ENCODE peak calls at places on chromosome 17, in seven cellular contexts. T, O, C, V, D, R and F are unnamed samples.

GRCh38 chr17:78421534-78422266 is 43.3 kb downstream of the PGS1 start:
- DNase-seq in T (no peak), C (peak), D (no peak), V (peak), R (peak), O (peak), F (no peak)

GRCh38 chr17:4881761-4882555 is 17.4 kb upstream of the C17orf107 start:
- DNase-seq in V (peak), D (no peak), O (peak), R (no peak), T (no peak), C (peak), F (no peak)

GRCh38 chr17:47736501-47737211 is 3.6 kb downstream of the TBX21 start:
- DNase-seq in R (no peak), C (no peak), V (no peak), T (peak), O (no peak), D (peak), F (no peak)

GRCh38 chr17:60652484-60653247 is 25.0 kb upstream of the BCAS3 start:
- DNase-seq in D (no peak), R (peak), C (no peak), V (no peak), T (no peak), O (no peak), F (no peak)

GRCh38 chr17:17398188-17398927 is 78.4 kb upstream of the MED9 start:
- DNase-seq in V (no peak), T (no peak), D (peak), R (no peak), C (no peak), O (no peak), F (no peak)

GRCh38 chr17:66925811-66926500 is 38.6 kb upstream of the CACNG4 start:
- DNase-seq in D (no peak), O (no peak), T (no peak), C (no peak), R (no peak), V (no peak), F (no peak)

GRCh38 chr17:75561927-75562603 is 25.5 kb upstream of the MYO15B start:
- DNase-seq in D (no peak), C (no peak), V (peak), O (no peak), R (no peak), T (no peak), F (no peak)

GRCh38 chr17:16214190-16215001 is 938 bp downstream of the NCOR1 start:
- DNase-seq in T (no peak), R (no peak), C (no peak), O (no peak), V (peak), D (no peak), F (no peak)

GRCh38 chr17:32253117-32253611 is 12.5 kb upstream of the RHBDL3 start:
- DNase-seq in R (no peak), T (peak), D (peak), V (peak), O (peak), C (peak), F (no peak)

GRCh38 chr17:8147141-8147804 is 4.9 kb downstream of the PER1 start:
- DNase-seq in D (no peak), O (no peak), V (no peak), T (no peak), C (no peak), R (no peak), F (no peak)

GRCh38 chr17:17669851-17670232 is 11.4 kb upstream of the RAI1 start:
- DNase-seq in V (no peak), O (no peak), C (no peak), T (no peak), D (no peak), R (no peak), F (no peak)

GRCh38 chr17:45316271-45317112 is at the start of gene MAP3K14:
- DNase-seq in D (peak), O (no peak), C (peak), V (peak), T (peak), R (no peak), F (no peak)

GRCh38 chr17:79340771-79341528 is 266.3 kb downstream of the ENGASE start:
- DNase-seq in R (peak), C (no peak), T (no peak), V (no peak), D (no peak), O (no peak), F (no peak)

GRCh38 chr17:55546481-55546880 is 35.2 kb upstream of the SMIM36 start:
- DNase-seq in R (no peak), C (no peak), D (no peak), V (no peak), O (no peak), T (no peak), F (no peak)

GRCh38 chr17:72472116-72472515 is 351.3 kb downstream of the SOX9 start:
- DNase-seq in T (no peak), D (no peak), V (no peak), C (no peak), O (no peak), R (no peak), F (no peak)

GRCh38 chr17:7478276-7479138 is 924 bp downstream of the ZBTB4 start:
- DNase-seq in D (no peak), V (peak), C (peak), R (no peak), O (no peak), T (no peak), F (no peak)

GRCh38 chr17:3925684-3926537 is 9.6 kb upstream of the P2RX1 start:
- DNase-seq in D (no peak), V (no peak), C (no peak), T (no peak), R (no peak), O (no peak), F (no peak)

GRCh38 chr17:71757156-71757555 is 363.7 kb upstream of the SOX9 start:
- DNase-seq in R (no peak), D (no peak), C (no peak), V (no peak), T (no peak), O (no peak), F (no peak)

GRCh38 chr17:70655179-70655578 is 485.8 kb downstream of the KCNJ2 start:
- DNase-seq in T (no peak), C (no peak), O (no peak), V (no peak), D (no peak), R (no peak), F (no peak)

GRCh38 chr17:42754782-42755181 is 6.2 kb upstream of the RAMP2 start:
- DNase-seq in C (peak), D (peak), R (no peak), V (peak), T (no peak), O (no peak), F (no peak)

GRCh38 chr17:49779730-49780220 is 8.7 kb upstream of the KAT7 start:
- DNase-seq in T (no peak), V (peak), R (no peak), O (peak), D (no peak), C (peak), F (no peak)

GRCh38 chr17:79627766-79628690 is 17.2 kb upstream of the RBFOX3 start:
- DNase-seq in O (no peak), T (peak), D (peak), C (no peak), R (no peak), V (no peak), F (peak)

GRCh38 chr17:21817791-21818364 is 125.6 kb downstream of the KCNJ18 start:
- DNase-seq in O (no peak), D (no peak), R (no peak), V (no peak), C (no peak), T (no peak), F (no peak)

GRCh38 chr17:15398291-15398690 is 56.9 kb upstream of the TEKT3 start:
- DNase-seq in R (no peak), T (no peak), V (peak), D (no peak), C (no peak), O (no peak), F (no peak)

GRCh38 chr17:79201536-79202227 is 127.1 kb downstream of the ENGASE start:
- DNase-seq in C (peak), V (peak), R (no peak), D (no peak), T (no peak), O (peak), F (no peak)

GRCh38 chr17:15039366-15039765 is 225.8 kb downstream of the PMP22 start:
- DNase-seq in O (no peak), C (peak), R (no peak), V (peak), T (no peak), D (no peak), F (no peak)

GRCh38 chr17:77375526-77375916 is 234.8 kb downstream of the SEC14L1 start:
- DNase-seq in O (no peak), V (no peak), R (no peak), D (no peak), C (no peak), T (no peak), F (no peak)
- H3K27ac ChIP-seq in O (peak), V (no peak), R (no peak), D (peak), C (peak), T (peak), F (peak)

GRCh38 chr17:57262557-57262956 is 6.2 kb downstream of the MSI2 start:
- DNase-seq in R (no peak), V (no peak), C (no peak), T (no peak), D (no peak), O (no peak), F (no peak)

GRCh38 chr17:57268176-57268575 is 11.9 kb downstream of the MSI2 start:
- DNase-seq in T (peak), O (no peak), D (no peak), R (no peak), C (no peak), V (no peak), F (no peak)

GRCh38 chr17:57266842-57267241 is 10.5 kb downstream of the MSI2 start:
- DNase-seq in R (no peak), D (no peak), C (no peak), V (no peak), O (no peak), T (no peak), F (no peak)

GRCh38 chr17:57264250-57264649 is 7.9 kb downstream of the MSI2 start:
- DNase-seq in D (no peak), V (no peak), R (no peak), C (no peak), O (no peak), T (no peak), F (no peak)

GRCh38 chr17:57264776-57265175 is 8.5 kb downstream of the MSI2 start:
- DNase-seq in O (no peak), D (no peak), R (no peak), T (no peak), C (peak), V (no peak), F (no peak)
- H3K27ac ChIP-seq in O (no peak), D (no peak), R (no peak), T (no peak), C (no peak), V (no peak), F (no peak)

GRCh38 chr17:38893612-38894011 is 23.8 kb downstream of the LASP1 start:
- DNase-seq in D (no peak), T (no peak), C (no peak), V (no peak), R (no peak), O (peak), F (no peak)
- H3K27ac ChIP-seq in D (peak), T (peak), C (peak), V (no peak), R (no peak), O (no peak), F (peak)

GRCh38 chr17:40540448-40540847 is 24.8 kb downstream of the CCR7 start:
- DNase-seq in C (no peak), T (no peak), R (no peak), D (no peak), O (no peak), V (no peak), F (no peak)

GRCh38 chr17:40541873-40542561 is 23.3 kb downstream of the CCR7 start:
- DNase-seq in O (no peak), R (no peak), D (no peak), T (no peak), C (no peak), V (no peak), F (peak)

GRCh38 chr17:40542562-40543411 is 22.5 kb downstream of the CCR7 start:
- DNase-seq in D (peak), T (peak), C (peak), O (peak), V (no peak), R (no peak), F (peak)

GRCh38 chr17:40539711-40540411 is 25.4 kb downstream of the CCR7 start:
- DNase-seq in R (no peak), C (no peak), O (no peak), V (no peak), D (no peak), T (no peak), F (no peak)

GRCh38 chr17:40541060-40541872 is 24.0 kb downstream of the CCR7 start:
- DNase-seq in T (no peak), O (no peak), V (no peak), C (no peak), D (no peak), R (no peak), F (no peak)
- H3K27ac ChIP-seq in T (peak), O (peak), V (no peak), C (peak), D (peak), R (peak), F (peak)

DNA sequence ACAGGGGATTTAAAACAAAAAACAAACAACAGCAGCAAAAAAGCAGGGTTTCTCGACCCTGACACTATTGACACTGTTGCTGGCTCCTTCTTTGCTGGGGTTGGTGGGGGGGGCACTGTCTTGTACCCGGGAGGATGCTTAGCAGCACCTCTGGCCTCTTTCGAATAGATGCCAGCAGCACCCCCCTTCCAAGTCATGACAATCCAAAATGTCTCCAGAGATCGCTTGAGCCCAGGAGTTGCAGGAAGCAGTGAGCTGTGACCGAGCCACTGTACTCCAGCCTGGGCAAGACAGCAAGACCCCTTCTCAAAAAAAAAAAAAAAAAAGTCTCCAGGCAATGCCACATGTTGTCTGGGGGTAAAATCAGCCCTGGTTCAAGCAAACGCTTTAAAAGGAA is 20.3 kb downstream of the SERPINF1 start:
- DNase-seq in O (no peak), V (no peak), D (no peak), T (no peak), R (no peak), C (no peak), F (no peak)
- H3K27ac ChIP-seq in O (no peak), V (no peak), D (peak), T (peak), R (no peak), C (peak), F (peak)

GRCh38 chr17:74426551-74427047 is 5.3 kb upstream of the GPRC5C start:
- DNase-seq in R (no peak), O (no peak), T (no peak), C (no peak), D (no peak), V (no peak), F (no peak)
- H3K27ac ChIP-seq in R (no peak), O (no peak), T (peak), C (peak), D (peak), V (no peak), F (no peak)

DNA sequence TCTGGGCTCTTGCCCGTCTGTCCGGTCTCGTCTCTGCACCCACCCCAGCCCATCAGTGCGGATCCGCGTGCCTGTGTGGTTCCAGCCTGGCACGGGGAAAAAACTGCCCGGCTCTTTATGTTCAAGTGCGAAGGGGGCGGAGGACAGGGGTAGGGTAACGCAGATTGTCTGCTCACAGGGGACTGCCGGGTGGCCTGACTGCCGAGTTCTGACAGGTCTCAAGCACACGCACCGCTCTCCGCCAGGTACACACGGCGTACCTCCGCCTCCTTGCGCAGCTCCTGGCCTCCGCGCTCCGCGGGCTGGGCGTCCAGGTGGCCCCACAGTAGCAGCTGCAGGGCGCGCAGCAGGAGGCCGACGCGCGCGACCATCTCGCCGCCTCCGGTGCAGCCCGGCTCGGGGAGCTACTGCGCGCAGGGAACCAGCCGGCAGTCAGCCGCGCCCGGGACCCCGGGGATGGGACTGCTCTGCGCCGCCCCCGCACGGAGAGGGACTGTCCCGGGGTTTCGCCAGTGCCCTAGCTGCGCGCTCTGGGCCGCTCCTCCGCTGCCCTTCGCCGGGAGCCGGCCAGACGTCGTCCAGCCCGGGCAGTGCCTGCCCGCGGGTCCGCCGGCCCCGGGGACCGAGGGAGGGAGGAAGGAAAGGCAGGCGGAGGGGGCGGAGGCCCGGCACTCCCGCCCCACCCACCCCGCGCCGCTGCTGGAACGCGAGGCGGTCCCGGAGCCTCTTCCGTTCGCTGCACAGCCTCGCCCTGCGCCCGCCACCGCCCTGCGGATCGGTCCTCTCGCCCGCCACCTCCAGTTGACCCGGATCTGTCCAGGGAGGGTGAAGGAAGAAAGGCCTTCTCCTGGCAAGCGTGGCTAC is at the start of gene MMP28:
- DNase-seq in O (no peak), T (peak), C (peak), V (peak), R (no peak), D (no peak), F (peak)
- H3K27ac ChIP-seq in O (no peak), T (peak), C (peak), V (no peak), R (no peak), D (no peak), F (peak)

GRCh38 chr17:40219073-40219860 is at the start of gene WIPF2:
- DNase-seq in R (peak), O (peak), V (peak), C (peak), T (peak), D (peak), F (peak)

GRCh38 chr17:40218740-40219072 is 398 bp upstream of the WIPF2 start:
- DNase-seq in V (peak), C (peak), R (peak), T (peak), O (peak), D (peak), F (no peak)

GRCh38 chr17:40225151-40225550 is 6.0 kb downstream of the WIPF2 start:
- DNase-seq in O (no peak), T (no peak), C (no peak), R (no peak), V (no peak), D (no peak), F (no peak)

DNA sequence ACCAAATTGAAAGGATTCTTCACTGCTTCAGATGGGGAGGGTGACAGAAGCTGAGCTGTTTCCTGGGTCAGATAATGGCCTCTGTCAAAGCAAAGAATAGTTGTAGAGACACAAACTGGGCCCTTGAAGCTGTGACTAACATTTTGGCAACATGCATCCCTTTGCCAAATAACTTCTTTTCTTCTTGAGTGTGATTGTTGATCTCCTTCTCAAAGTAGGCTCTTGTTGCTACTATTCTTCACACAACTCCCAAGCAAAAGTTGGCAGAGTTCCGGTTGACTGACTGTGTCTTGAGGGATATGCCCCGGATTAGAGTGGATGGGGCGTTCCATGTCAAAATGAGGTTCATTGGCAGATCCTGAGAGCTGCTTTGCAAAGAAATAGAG is 5.6 kb downstream of the WIPF2 start:
- DNase-seq in C (no peak), T (no peak), O (no peak), V (no peak), D (peak), R (no peak), F (no peak)
- H3K27ac ChIP-seq in C (peak), T (peak), O (no peak), V (no peak), D (peak), R (no peak), F (peak)

DNA sequence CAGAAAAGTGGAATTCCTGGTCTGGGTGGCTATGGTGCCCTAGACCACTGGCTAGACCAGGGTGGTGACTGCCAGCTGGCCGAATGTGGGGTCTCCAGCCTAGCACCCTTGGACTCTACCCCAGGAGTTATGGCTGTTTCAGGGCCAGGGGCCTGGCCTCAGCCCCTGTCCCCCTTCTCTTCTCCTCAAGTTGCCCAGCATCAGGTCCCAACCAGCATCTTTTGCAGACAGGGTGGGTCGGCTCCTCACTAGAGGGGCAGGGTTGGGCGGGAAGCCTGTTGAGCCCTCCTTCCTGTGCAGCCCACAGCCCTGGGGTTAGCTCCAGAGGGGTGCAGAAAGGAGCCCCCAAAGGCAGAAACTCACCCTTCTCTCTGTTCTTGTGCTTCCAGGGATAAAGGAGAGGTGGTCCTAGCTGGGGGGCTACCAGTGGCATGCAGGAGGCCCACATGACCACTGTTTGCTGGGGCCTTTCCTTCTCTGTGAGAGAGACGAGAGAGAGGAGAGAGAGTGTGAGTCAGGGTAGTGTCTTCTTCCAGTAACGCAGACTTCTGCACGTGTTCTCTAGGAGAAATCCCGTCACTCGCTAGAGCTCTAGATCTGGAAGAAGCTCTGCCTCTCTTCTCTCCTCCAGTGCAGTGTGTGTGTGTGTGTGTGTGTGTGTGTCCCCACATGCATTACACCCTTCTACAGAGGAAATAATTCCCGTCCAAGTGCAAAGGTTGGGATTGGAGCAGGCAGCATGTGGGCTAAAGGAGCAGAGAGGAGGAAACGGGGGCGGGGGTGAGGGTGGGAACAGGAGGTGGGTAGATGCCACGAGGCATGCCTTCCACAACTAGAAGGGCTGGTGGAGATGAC is 209.4 kb downstream of the SEC14L1 start:
- DNase-seq in O (peak), D (peak), R (no peak), T (peak), C (no peak), V (no peak), F (peak)
- H3K27ac ChIP-seq in O (peak), D (no peak), R (no peak), T (peak), C (peak), V (no peak), F (peak)